ENCODE peak calls at places on chromosome 15, in four cellular contexts. G is CD4-positive, CD25-positive, alpha-beta regulatory T cell; C is HCT116; E is psoas muscle. N is an unnamed sample.

GRCh38 chr15:101121511-101122090 is 130.2 kb downstream of the CHSY1 start:
- DNase-seq in E (peak; percentile 76), C (no peak), G (peak; percentile 44), N (no peak)

GRCh38 chr15:74277245-74277644 is 41.1 kb downstream of the CCDC33 start:
- DNase-seq in C (no peak), E (no peak), G (no peak), N (no peak)

GRCh38 chr15:52011711-52012144 is 7.3 kb upstream of the MAPK6 start:
- DNase-seq in C (no peak), G (no peak), E (no peak), N (no peak)

GRCh38 chr15:33179874-33180273 is 14.6 kb downstream of the FMN1 start:
- DNase-seq in E (no peak), G (no peak), C (no peak), N (no peak)

GRCh38 chr15:80367094-80367493 is 37.1 kb upstream of the ARNT2 start:
- DNase-seq in E (no peak), G (no peak), C (peak; percentile 45), N (no peak)

GRCh38 chr15:45941367-45941766 is 306.5 kb downstream of the SQOR start:
- DNase-seq in G (no peak), E (no peak), C (no peak), N (no peak)

GRCh38 chr15:41854443-41854842 is 15.8 kb downstream of the PLA2G4B start:
- DNase-seq in E (no peak), G (no peak), C (no peak), N (no peak)

GRCh38 chr15:77034620-77035467 is 36.1 kb downstream of the TSPAN3 start:
- DNase-seq in C (no peak), E (peak; percentile 44), G (no peak), N (no peak)

GRCh38 chr15:59685737-59686297 is 3.3 kb downstream of the BNIP2 start:
- DNase-seq in G (peak; percentile 45), C (no peak), E (no peak), N (no peak)

GRCh38 chr15:35306361-35306981 is 221.4 kb upstream of the NANOGP8 start:
- DNase-seq in E (no peak), C (peak; percentile 18), G (no peak), N (no peak)

GRCh38 chr15:92095691-92096090 is 242.2 kb downstream of the SLCO3A1 start:
- DNase-seq in C (no peak), E (no peak), G (peak; percentile 88), N (no peak)

GRCh38 chr15:65087873-65088642 is 11.5 kb downstream of the KBTBD13 start:
- DNase-seq in E (no peak), C (no peak), G (no peak), N (no peak)

GRCh38 chr15:64443747-64444621 is 16.4 kb upstream of the ZNF609 start:
- DNase-seq in C (peak; percentile 81), G (peak; percentile 46), E (no peak), N (no peak)

GRCh38 chr15:84807228-84807627 is 9.9 kb upstream of the ALPK3 start:
- DNase-seq in E (no peak), C (no peak), G (no peak), N (no peak)

GRCh38 chr15:58221591-58222241 is 83.5 kb downstream of the AQP9 start:
- DNase-seq in E (no peak), C (peak; percentile 36), G (no peak), N (no peak)

GRCh38 chr15:67194171-67195114 is 60.0 kb downstream of the AAGAB start:
- DNase-seq in G (no peak), E (peak; percentile 35), C (no peak), N (no peak)

GRCh38 chr15:34942363-34942762 is 27.2 kb downstream of the AQR start:
- DNase-seq in C (no peak), G (no peak), E (no peak), N (no peak)

GRCh38 chr15:89088605-89089315 is 504 bp downstream of the ABHD2 start:
- DNase-seq in C (no peak), G (no peak), E (peak; percentile 73), N (peak; percentile 16)

GRCh38 chr15:95698971-95699370 is 631.5 kb upstream of the NR2F2 start:
- DNase-seq in C (no peak), E (no peak), G (no peak), N (no peak)
- H3K9me3 ChIP-seq in C (peaks cover 19% of the 10 kb centered on the region), E (peaks cover 27% of the 10 kb centered on the region), G (peaks cover 29% of the 10 kb centered on the region), N (peaks cover 3% of the 10 kb centered on the region)

GRCh38 chr15:24760066-24760465 is 84.5 kb downstream of the NPAP1 start:
- DNase-seq in C (no peak), G (no peak), E (no peak), N (no peak)

GRCh38 chr15:24764375-24765171 is 89.0 kb downstream of the NPAP1 start:
- DNase-seq in E (no peak), G (no peak), C (no peak), N (no peak)

GRCh38 chr15:24761704-24762302 is 86.2 kb downstream of the NPAP1 start:
- DNase-seq in E (no peak), C (no peak), G (no peak), N (no peak)

GRCh38 chr15:24766511-24767133 is 91.0 kb downstream of the NPAP1 start:
- DNase-seq in G (no peak), C (no peak), E (no peak), N (no peak)

GRCh38 chr15:24763891-24764290 is 88.3 kb downstream of the NPAP1 start:
- DNase-seq in E (no peak), G (no peak), C (no peak), N (no peak)
- H3K9me3 ChIP-seq in E (no peaks in the 10 kb centered on the region), G (peaks cover 11% of the 10 kb centered on the region), C (peaks cover 41% of the 10 kb centered on the region), N (no peaks in the 10 kb centered on the region)

DNA sequence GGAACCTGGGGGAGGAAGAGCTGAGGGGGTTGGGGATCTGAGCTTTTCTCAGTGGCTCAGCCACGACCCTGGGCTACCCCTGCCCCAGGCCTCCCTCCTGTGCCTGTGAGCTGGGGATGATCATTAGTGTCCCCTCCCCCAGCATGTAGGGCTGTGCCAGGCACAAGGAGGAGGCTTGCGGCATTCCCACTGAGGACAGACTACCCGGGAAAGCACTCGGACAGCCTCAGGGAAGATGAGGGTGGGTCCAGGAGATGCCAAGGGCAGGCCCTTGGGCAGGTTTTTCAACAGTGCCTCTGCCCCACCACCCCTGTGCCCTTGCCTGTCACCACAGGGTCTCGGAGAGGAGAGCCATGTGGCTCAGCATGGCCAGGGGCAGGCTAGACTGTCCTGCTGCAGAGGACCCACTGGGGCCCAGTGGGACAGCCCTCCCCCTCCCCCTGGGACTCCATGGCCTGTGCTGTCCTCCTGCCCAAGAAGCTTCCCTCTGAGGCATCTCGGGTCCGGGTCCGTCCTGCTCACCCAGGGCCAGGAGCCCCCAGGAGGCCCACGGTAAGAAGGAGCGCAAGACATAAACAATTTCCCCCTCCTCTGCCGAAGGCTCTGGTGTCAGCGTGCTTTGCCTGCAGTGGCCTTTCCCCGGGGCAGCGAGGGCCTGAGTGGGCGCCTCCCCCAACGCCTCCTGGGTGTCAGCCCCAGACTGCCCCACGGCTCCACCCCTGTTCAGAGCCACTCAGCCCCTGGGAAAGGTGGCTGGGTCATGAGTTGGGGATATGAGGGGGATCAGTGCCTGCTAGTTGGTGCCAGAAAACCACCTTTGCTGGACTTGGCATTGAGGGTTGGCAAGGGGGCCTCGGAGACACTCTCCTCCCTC is 192.5 kb downstream of the GOLGA6L6 start:
- DNase-seq in G (no peak), E (peak; percentile 18), C (no peak), N (no peak)
- H3K9me3 ChIP-seq in G (no peaks in the 10 kb centered on the region), E (no peaks in the 10 kb centered on the region), C (peaks cover 88% of the 10 kb centered on the region), N (no peaks in the 10 kb centered on the region)

GRCh38 chr15:31525988-31526665 is 199.5 kb downstream of the KLF13 start:
- DNase-seq in E (no peak), G (no peak), C (no peak), N (no peak)
- H3K9me3 ChIP-seq in E (no peaks in the 10 kb centered on the region), G (no peaks in the 10 kb centered on the region), C (no peaks in the 10 kb centered on the region), N (no peaks in the 10 kb centered on the region)

GRCh38 chr15:28875461-28875965 is 10.3 kb upstream of the APBA2 start:
- DNase-seq in C (no peak), G (no peak), E (no peak), N (no peak)

GRCh38 chr15:28876131-28876844 is 9.5 kb upstream of the APBA2 start:
- DNase-seq in G (no peak), E (no peak), C (no peak), N (no peak)

GRCh38 chr15:28873006-28873405 is 12.8 kb upstream of the APBA2 start:
- DNase-seq in G (no peak), E (no peak), C (no peak), N (no peak)

GRCh38 chr15:28871168-28871567 is 14.6 kb upstream of the APBA2 start:
- DNase-seq in E (no peak), C (no peak), G (no peak), N (no peak)

DNA sequence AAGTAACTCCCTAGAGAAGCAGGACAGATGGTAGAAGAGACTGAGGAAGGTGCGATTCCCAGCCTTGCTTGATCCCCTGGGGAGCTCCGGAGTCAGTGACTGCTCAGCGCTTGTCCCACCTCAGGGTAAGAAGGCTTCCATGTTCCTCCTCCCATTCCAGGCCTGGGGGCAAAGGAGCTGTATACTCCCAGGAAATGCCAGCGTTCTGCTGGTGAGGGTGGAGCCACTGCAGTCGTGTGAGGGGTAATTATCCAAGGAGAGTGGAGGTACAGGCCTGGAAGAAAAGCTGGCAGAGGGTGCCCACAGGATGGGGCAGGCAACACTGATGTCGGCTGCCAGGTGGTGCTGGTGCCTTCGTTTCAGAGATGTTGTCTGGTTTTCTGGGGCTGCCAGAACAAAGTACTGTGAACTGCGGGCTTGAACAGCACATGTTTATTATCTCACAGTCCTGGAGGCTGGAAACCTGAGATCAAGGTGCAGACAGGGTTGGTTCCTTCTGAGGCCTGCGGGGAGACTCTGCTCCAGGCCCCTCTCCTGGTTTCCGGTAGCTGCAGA is 12.1 kb upstream of the APBA2 start:
- DNase-seq in E (no peak), G (no peak), C (no peak), N (no peak)
- H3K9me3 ChIP-seq in E (no peaks in the 10 kb centered on the region), G (no peaks in the 10 kb centered on the region), C (no peaks in the 10 kb centered on the region), N (peaks cover 2% of the 10 kb centered on the region)

DNA sequence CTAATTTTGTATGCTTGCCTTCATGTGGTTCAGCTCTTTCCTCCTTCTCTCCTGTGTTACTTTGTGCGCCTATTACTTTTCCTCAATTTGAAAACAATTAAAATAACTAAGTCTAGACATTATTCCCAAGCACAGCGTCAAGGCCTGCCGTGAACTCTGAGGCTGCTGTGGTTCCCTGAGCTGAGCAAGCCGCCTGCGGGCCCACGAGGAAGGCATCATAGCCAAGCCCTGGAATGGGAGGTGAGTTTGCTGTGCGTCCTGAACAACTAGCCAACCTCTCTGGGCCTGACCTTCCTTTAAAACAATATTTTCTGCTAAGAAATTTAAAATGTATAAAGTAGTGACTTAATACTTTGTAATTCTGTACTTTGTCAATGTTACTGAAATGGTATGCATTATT is 327.2 kb downstream of the OCA2 start:
- DNase-seq in G (no peak), E (no peak), C (no peak), N (no peak)
- H3K9me3 ChIP-seq in G (no peaks in the 10 kb centered on the region), E (no peaks in the 10 kb centered on the region), C (peaks cover 18% of the 10 kb centered on the region), N (no peaks in the 10 kb centered on the region)

GRCh38 chr15:47548986-47549385 is 168.3 kb upstream of the SEMA6D start:
- DNase-seq in E (no peak), C (no peak), G (no peak), N (no peak)
- H3K9me3 ChIP-seq in E (no peaks in the 10 kb centered on the region), C (peaks cover 50% of the 10 kb centered on the region), G (no peaks in the 10 kb centered on the region), N (no peaks in the 10 kb centered on the region)

GRCh38 chr15:27884726-27885125 is 214.4 kb downstream of the OCA2 start:
- DNase-seq in C (no peak), G (no peak), E (no peak), N (no peak)

GRCh38 chr15:27889258-27889657 is 209.9 kb downstream of the OCA2 start:
- DNase-seq in E (no peak), C (no peak), G (no peak), N (no peak)

GRCh38 chr15:27885226-27885625 is 213.9 kb downstream of the OCA2 start:
- DNase-seq in G (no peak), E (no peak), C (no peak), N (no peak)
- H3K9me3 ChIP-seq in G (no peaks in the 10 kb centered on the region), E (peaks cover 6% of the 10 kb centered on the region), C (peaks cover 26% of the 10 kb centered on the region), N (no peaks in the 10 kb centered on the region)